ENCODE peak calls at places on chromosome 14, in seven cellular contexts. One of them, this sample, is unnamed.

GRCh38 chr14:26330982-26331381 is 266.9 kb downstream of the NOVA1 start:
- DNase-seq in astrocyte: no peak
- DNase-seq in left lung: no peak
- DNase-seq in fibroblast of the aortic adventitia: no peak
- DNase-seq in GM06990: no peak
- DNase-seq in heart right ventricle: no peak
- DNase-seq in bronchial epithelial cell: no peak
- DNase-seq in this sample: no peak

GRCh38 chr14:104777808-104778249 is 17.7 kb downstream of the AKT1 start:
- DNase-seq in astrocyte: no peak
- DNase-seq in left lung: peak
- DNase-seq in fibroblast of the aortic adventitia: no peak
- DNase-seq in GM06990: no peak
- DNase-seq in heart right ventricle: no peak
- DNase-seq in bronchial epithelial cell: no peak
- DNase-seq in this sample: no peak

GRCh38 chr14:91418387-91419043 is 895 bp upstream of the CCDC88C start:
- DNase-seq in astrocyte: no peak
- DNase-seq in left lung: peak
- DNase-seq in fibroblast of the aortic adventitia: peak
- DNase-seq in GM06990: peak
- DNase-seq in heart right ventricle: peak
- DNase-seq in bronchial epithelial cell: peak
- DNase-seq in this sample: peak

GRCh38 chr14:33317675-33318074 is 379.0 kb downstream of the NPAS3 start:
- DNase-seq in astrocyte: no peak
- DNase-seq in left lung: no peak
- DNase-seq in fibroblast of the aortic adventitia: no peak
- DNase-seq in GM06990: no peak
- DNase-seq in heart right ventricle: no peak
- DNase-seq in bronchial epithelial cell: no peak
- DNase-seq in this sample: no peak

GRCh38 chr14:72699852-72700257 is 194.0 kb downstream of the DPF3 start:
- DNase-seq in astrocyte: peak
- DNase-seq in left lung: no peak
- DNase-seq in fibroblast of the aortic adventitia: peak
- DNase-seq in GM06990: no peak
- DNase-seq in heart right ventricle: no peak
- DNase-seq in bronchial epithelial cell: peak
- DNase-seq in this sample: no peak

GRCh38 chr14:82642425-82642824 is 1108.8 kb upstream of the SEL1L start:
- DNase-seq in astrocyte: no peak
- DNase-seq in left lung: peak
- DNase-seq in fibroblast of the aortic adventitia: no peak
- DNase-seq in GM06990: no peak
- DNase-seq in heart right ventricle: no peak
- DNase-seq in bronchial epithelial cell: no peak
- DNase-seq in this sample: peak

GRCh38 chr14:96711559-96712267 is 85.5 kb upstream of the VRK1 start:
- DNase-seq in astrocyte: no peak
- DNase-seq in left lung: no peak
- DNase-seq in fibroblast of the aortic adventitia: no peak
- DNase-seq in GM06990: no peak
- DNase-seq in heart right ventricle: no peak
- DNase-seq in bronchial epithelial cell: no peak
- DNase-seq in this sample: no peak

GRCh38 chr14:74400328-74400727 is 25.7 kb downstream of the SYNDIG1L start:
- DNase-seq in astrocyte: no peak
- DNase-seq in left lung: no peak
- DNase-seq in fibroblast of the aortic adventitia: peak
- DNase-seq in GM06990: no peak
- DNase-seq in heart right ventricle: no peak
- DNase-seq in bronchial epithelial cell: no peak
- DNase-seq in this sample: no peak

GRCh38 chr14:95770777-95771176 is 56.9 kb upstream of the TCL1A start:
- DNase-seq in astrocyte: no peak
- DNase-seq in left lung: no peak
- DNase-seq in fibroblast of the aortic adventitia: no peak
- DNase-seq in GM06990: no peak
- DNase-seq in heart right ventricle: no peak
- DNase-seq in bronchial epithelial cell: no peak
- DNase-seq in this sample: no peak

GRCh38 chr14:106024983-106025604 is 498.7 kb downstream of the TMEM121 start:
- DNase-seq in astrocyte: no peak
- DNase-seq in left lung: no peak
- DNase-seq in fibroblast of the aortic adventitia: no peak
- DNase-seq in GM06990: no peak
- DNase-seq in heart right ventricle: no peak
- DNase-seq in bronchial epithelial cell: no peak
- DNase-seq in this sample: no peak

GRCh38 chr14:49928010-49928409 is 35.1 kb downstream of the ARF6 start:
- DNase-seq in astrocyte: no peak
- DNase-seq in left lung: no peak
- DNase-seq in fibroblast of the aortic adventitia: no peak
- DNase-seq in GM06990: no peak
- DNase-seq in heart right ventricle: no peak
- DNase-seq in bronchial epithelial cell: peak
- DNase-seq in this sample: no peak

GRCh38 chr14:103657466-103657865 is 28.5 kb downstream of the KLC1 start:
- DNase-seq in astrocyte: peak
- DNase-seq in left lung: no peak
- DNase-seq in fibroblast of the aortic adventitia: peak
- DNase-seq in GM06990: no peak
- DNase-seq in heart right ventricle: no peak
- DNase-seq in bronchial epithelial cell: no peak
- DNase-seq in this sample: no peak
- H3K4me3 ChIP-seq in astrocyte: no peak
- H3K4me3 ChIP-seq in left lung: no peak
- H3K4me3 ChIP-seq in fibroblast of the aortic adventitia: no peak
- H3K4me3 ChIP-seq in GM06990: no peak
- H3K4me3 ChIP-seq in heart right ventricle: no peak
- H3K4me3 ChIP-seq in bronchial epithelial cell: no peak
- H3K4me3 ChIP-seq in this sample: no peak

GRCh38 chr14:101118746-101119610 is 215.5 kb upstream of the RTL1 start:
- DNase-seq in astrocyte: no peak
- DNase-seq in left lung: peak
- DNase-seq in fibroblast of the aortic adventitia: no peak
- DNase-seq in GM06990: no peak
- DNase-seq in heart right ventricle: no peak
- DNase-seq in bronchial epithelial cell: no peak
- DNase-seq in this sample: peak

GRCh38 chr14:101122114-101122854 is 218.8 kb upstream of the RTL1 start:
- DNase-seq in astrocyte: no peak
- DNase-seq in left lung: peak
- DNase-seq in fibroblast of the aortic adventitia: no peak
- DNase-seq in GM06990: no peak
- DNase-seq in heart right ventricle: no peak
- DNase-seq in bronchial epithelial cell: no peak
- DNase-seq in this sample: peak

GRCh38 chr14:101121399-101122113 is 218.0 kb upstream of the RTL1 start:
- DNase-seq in astrocyte: no peak
- DNase-seq in left lung: peak
- DNase-seq in fibroblast of the aortic adventitia: no peak
- DNase-seq in GM06990: no peak
- DNase-seq in heart right ventricle: no peak
- DNase-seq in bronchial epithelial cell: no peak
- DNase-seq in this sample: peak

GRCh38 chr14:101119830-101120571 is 216.5 kb upstream of the RTL1 start:
- DNase-seq in astrocyte: no peak
- DNase-seq in left lung: peak
- DNase-seq in fibroblast of the aortic adventitia: peak
- DNase-seq in GM06990: no peak
- DNase-seq in heart right ventricle: peak
- DNase-seq in bronchial epithelial cell: no peak
- DNase-seq in this sample: peak

DNA sequence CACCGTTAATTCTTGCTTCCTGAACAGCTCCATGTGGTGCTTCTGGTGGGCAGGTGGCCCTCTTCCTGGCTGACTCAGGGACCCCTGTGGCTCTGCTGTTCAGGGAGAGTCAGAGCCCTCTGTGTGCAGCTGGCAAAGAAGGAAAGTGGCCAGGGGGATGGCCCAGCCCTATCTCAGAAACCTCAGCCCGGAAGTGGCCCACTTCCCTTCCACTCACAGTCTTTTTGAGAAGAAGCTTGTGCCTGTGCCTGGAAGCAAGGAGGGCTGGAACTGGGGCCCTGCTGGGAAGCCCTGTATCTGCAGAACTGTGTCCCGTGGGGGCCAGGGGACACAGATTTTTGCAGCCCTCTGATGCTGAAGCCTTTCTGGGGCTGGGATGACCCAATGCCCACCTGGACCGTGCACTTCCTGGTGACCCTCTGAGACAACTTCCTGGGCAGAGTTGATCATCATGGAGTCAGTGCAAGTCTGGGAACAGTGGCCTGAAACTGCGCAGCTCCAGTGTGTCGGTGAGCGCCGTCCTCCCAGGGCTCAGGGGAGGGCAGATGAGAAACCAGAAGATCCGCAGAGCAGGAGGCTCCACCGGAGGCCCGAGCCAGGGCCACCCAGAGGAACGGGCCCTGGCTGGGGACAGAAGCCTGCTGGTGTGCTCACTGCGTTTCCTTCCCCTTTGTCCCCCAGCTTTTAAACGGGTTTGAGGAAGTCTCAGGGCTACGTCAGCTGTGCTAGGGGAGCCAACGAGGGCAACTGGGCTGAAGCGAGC is 217.3 kb upstream of the RTL1 start:
- DNase-seq in astrocyte: peak
- DNase-seq in left lung: peak
- DNase-seq in fibroblast of the aortic adventitia: no peak
- DNase-seq in GM06990: no peak
- DNase-seq in heart right ventricle: peak
- DNase-seq in bronchial epithelial cell: no peak
- DNase-seq in this sample: peak
- H3K4me3 ChIP-seq in astrocyte: no peak
- H3K4me3 ChIP-seq in left lung: peak
- H3K4me3 ChIP-seq in fibroblast of the aortic adventitia: no peak
- H3K4me3 ChIP-seq in GM06990: no peak
- H3K4me3 ChIP-seq in heart right ventricle: peak
- H3K4me3 ChIP-seq in bronchial epithelial cell: no peak
- H3K4me3 ChIP-seq in this sample: no peak

DNA sequence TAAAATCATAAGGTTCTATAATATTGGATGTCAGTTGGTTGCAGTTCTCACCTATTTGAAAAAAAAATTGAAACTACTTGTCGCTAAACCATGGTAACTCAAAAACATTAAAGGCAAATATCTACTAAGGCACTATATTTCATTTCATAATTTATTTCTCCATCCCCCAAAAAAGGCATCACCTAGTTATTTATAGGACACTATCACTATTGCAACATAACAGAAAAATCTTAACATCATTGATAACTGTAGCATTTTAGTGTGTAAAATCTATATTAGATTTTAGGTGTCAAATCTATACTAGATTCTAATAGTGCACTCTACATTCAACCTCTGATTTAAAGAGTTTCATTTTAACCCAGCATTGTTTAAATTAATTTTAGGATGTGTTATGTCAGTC is 1.7 kb downstream of the SPTSSA start:
- DNase-seq in astrocyte: no peak
- DNase-seq in left lung: no peak
- DNase-seq in fibroblast of the aortic adventitia: no peak
- DNase-seq in GM06990: no peak
- DNase-seq in heart right ventricle: no peak
- DNase-seq in bronchial epithelial cell: no peak
- DNase-seq in this sample: no peak
- H3K4me3 ChIP-seq in astrocyte: peak
- H3K4me3 ChIP-seq in left lung: peak
- H3K4me3 ChIP-seq in fibroblast of the aortic adventitia: peak
- H3K4me3 ChIP-seq in GM06990: peak
- H3K4me3 ChIP-seq in heart right ventricle: no peak
- H3K4me3 ChIP-seq in bronchial epithelial cell: no peak
- H3K4me3 ChIP-seq in this sample: no peak

GRCh38 chr14:29463727-29464370 is 463.8 kb downstream of the PRKD1 start:
- DNase-seq in astrocyte: no peak
- DNase-seq in left lung: no peak
- DNase-seq in fibroblast of the aortic adventitia: peak
- DNase-seq in GM06990: no peak
- DNase-seq in heart right ventricle: no peak
- DNase-seq in bronchial epithelial cell: peak
- DNase-seq in this sample: no peak
- H3K4me3 ChIP-seq in astrocyte: no peak
- H3K4me3 ChIP-seq in left lung: no peak
- H3K4me3 ChIP-seq in fibroblast of the aortic adventitia: no peak
- H3K4me3 ChIP-seq in GM06990: no peak
- H3K4me3 ChIP-seq in heart right ventricle: no peak
- H3K4me3 ChIP-seq in bronchial epithelial cell: no peak
- H3K4me3 ChIP-seq in this sample: no peak

GRCh38 chr14:77031680-77032482 is 3.4 kb upstream of the IRF2BPL start:
- DNase-seq in astrocyte: peak
- DNase-seq in left lung: no peak
- DNase-seq in fibroblast of the aortic adventitia: peak
- DNase-seq in GM06990: no peak
- DNase-seq in heart right ventricle: peak
- DNase-seq in bronchial epithelial cell: peak
- DNase-seq in this sample: no peak
- H3K4me3 ChIP-seq in astrocyte: no peak
- H3K4me3 ChIP-seq in left lung: no peak
- H3K4me3 ChIP-seq in fibroblast of the aortic adventitia: no peak
- H3K4me3 ChIP-seq in GM06990: no peak
- H3K4me3 ChIP-seq in heart right ventricle: peak
- H3K4me3 ChIP-seq in bronchial epithelial cell: no peak
- H3K4me3 ChIP-seq in this sample: peak

DNA sequence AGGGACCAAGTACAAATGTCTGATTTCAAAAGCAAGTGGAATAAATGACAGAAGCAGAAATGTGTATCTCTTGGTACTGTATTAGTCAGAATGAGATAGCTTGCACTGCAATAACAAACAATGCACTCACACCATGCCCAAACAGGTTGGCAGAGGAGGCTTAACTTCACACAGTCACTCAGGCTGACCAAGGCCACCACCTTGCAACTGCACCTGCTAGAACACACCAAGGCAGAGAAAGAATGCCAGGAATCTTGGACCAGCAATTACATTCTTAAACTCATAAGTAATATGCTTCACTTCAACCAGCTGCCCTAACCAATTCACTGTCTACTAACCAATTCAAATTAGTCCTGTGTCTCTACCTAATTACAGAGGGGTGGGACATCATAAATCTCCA is 378.3 kb downstream of the BCL11B start:
- DNase-seq in astrocyte: peak
- DNase-seq in left lung: no peak
- DNase-seq in fibroblast of the aortic adventitia: no peak
- DNase-seq in GM06990: no peak
- DNase-seq in heart right ventricle: no peak
- DNase-seq in bronchial epithelial cell: peak
- DNase-seq in this sample: no peak
- H3K4me3 ChIP-seq in astrocyte: no peak
- H3K4me3 ChIP-seq in left lung: no peak
- H3K4me3 ChIP-seq in fibroblast of the aortic adventitia: no peak
- H3K4me3 ChIP-seq in GM06990: no peak
- H3K4me3 ChIP-seq in heart right ventricle: no peak
- H3K4me3 ChIP-seq in bronchial epithelial cell: no peak
- H3K4me3 ChIP-seq in this sample: no peak

GRCh38 chr14:20787025-20787424 is 6.0 kb downstream of the RNASE6 start:
- DNase-seq in astrocyte: no peak
- DNase-seq in left lung: no peak
- DNase-seq in fibroblast of the aortic adventitia: no peak
- DNase-seq in GM06990: no peak
- DNase-seq in heart right ventricle: no peak
- DNase-seq in bronchial epithelial cell: no peak
- DNase-seq in this sample: no peak

GRCh38 chr14:20781805-20782204 is 737 bp downstream of the RNASE6 start:
- DNase-seq in astrocyte: no peak
- DNase-seq in left lung: no peak
- DNase-seq in fibroblast of the aortic adventitia: no peak
- DNase-seq in GM06990: no peak
- DNase-seq in heart right ventricle: no peak
- DNase-seq in bronchial epithelial cell: no peak
- DNase-seq in this sample: no peak

GRCh38 chr14:20782280-20782890 is 1.3 kb downstream of the RNASE6 start:
- DNase-seq in astrocyte: no peak
- DNase-seq in left lung: no peak
- DNase-seq in fibroblast of the aortic adventitia: no peak
- DNase-seq in GM06990: peak
- DNase-seq in heart right ventricle: no peak
- DNase-seq in bronchial epithelial cell: no peak
- DNase-seq in this sample: no peak
- H3K4me3 ChIP-seq in astrocyte: no peak
- H3K4me3 ChIP-seq in left lung: peak
- H3K4me3 ChIP-seq in fibroblast of the aortic adventitia: no peak
- H3K4me3 ChIP-seq in GM06990: peak
- H3K4me3 ChIP-seq in heart right ventricle: peak
- H3K4me3 ChIP-seq in bronchial epithelial cell: no peak
- H3K4me3 ChIP-seq in this sample: no peak